ENCODE peak calls at places on chromosomes 4 and X, in seven cellular contexts. G is left lung, Z is suprapubic skin, I is neural crest cell, H is dorsolateral prefrontal cortex, C is fibroblast of mammary gland, T is heart right ventricle. L is an unnamed sample.

GRCh38 chrX:149633511-149633910 is 1.9 kb upstream of the TMEM185A start:
- DNase-seq in G (no peak), Z (no peak), I (no peak), H (no peak), C (no peak), T (no peak), L (no peak)

GRCh38 chrX:65871671-65872311 is 168.1 kb downstream of the VSIG4 start:
- DNase-seq in G (no peak), Z (no peak), I (no peak), H (no peak), C (no peak), T (no peak), L (no peak)

GRCh38 chrX:152913354-152913753 is 15.5 kb downstream of the ZNF185 start:
- DNase-seq in G (no peak), Z (no peak), I (no peak), H (no peak), C (no peak), T (no peak), L (no peak)

GRCh38 chrX:34559325-34559724 is 97.8 kb downstream of the TMEM47 start:
- DNase-seq in G (no peak), Z (no peak), I (no peak), H (no peak), C (peak; percentile 56), T (no peak), L (no peak)

GRCh38 chrX:122552291-122552800 is 631.7 kb upstream of the GRIA3 start:
- DNase-seq in G (no peak), Z (no peak), I (no peak), H (no peak), C (peak; percentile 11), T (no peak), L (no peak)

GRCh38 chrX:9341305-9342201 is 123.3 kb upstream of the TBL1X start:
- DNase-seq in G (peak; percentile 79), Z (no peak), I (no peak), H (peak; percentile 56), C (peak; percentile 65), T (peak; percentile 57), L (peak; percentile 59)

GRCh38 chr4:85565761-85566480 is 91.0 kb downstream of the ARHGAP24 start:
- DNase-seq in G (no peak), Z (no peak), I (no peak), H (no peak), C (peak; percentile 73), T (no peak), L (no peak)

GRCh38 chr4:3108211-3108610 is 33.7 kb downstream of the HTT start:
- DNase-seq in G (no peak), Z (no peak), I (no peak), H (no peak), C (peak; percentile 74), T (no peak), L (no peak)

GRCh38 chrX:25726539-25726938 is 411.6 kb upstream of the MAGEB18 start:
- DNase-seq in G (no peak), Z (no peak), I (no peak), H (no peak), C (no peak), T (no peak), L (no peak)

GRCh38 chr4:15451866-15452765 is 17.6 kb upstream of the CC2D2A start:
- DNase-seq in G (no peak), Z (no peak), I (no peak), H (no peak), C (peak; percentile 97), T (no peak), L (no peak)

GRCh38 chr4:67744561-67745283 is 9.5 kb downstream of the GNRHR start:
- DNase-seq in G (no peak), Z (no peak), I (no peak), H (no peak), C (peak; percentile 58), T (no peak), L (no peak)

GRCh38 chr4:153114771-153115321 is 89.4 kb upstream of the TRIM2 start:
- DNase-seq in G (no peak), Z (no peak), I (no peak), H (no peak), C (peak; percentile 83), T (no peak), L (no peak)

GRCh38 chrX:33434256-33435092 is 223.1 kb upstream of the DMD start:
- DNase-seq in G (no peak), Z (no peak), I (peak; percentile 85), H (no peak), C (peak; percentile 45), T (no peak), L (peak; percentile 41)

GRCh38 chrX:11462648-11463047 is 169.4 kb downstream of the AMELX start:
- DNase-seq in G (no peak), Z (no peak), I (no peak), H (no peak), C (no peak), T (no peak), L (no peak)

GRCh38 chr4:2792711-2793577 is at the start of gene SH3BP2:
- DNase-seq in G (peak; percentile 98), Z (peak; percentile 89), I (peak; percentile 60), H (peak; percentile 63), C (no peak), T (peak; percentile 93), L (peak; percentile 81)

GRCh38 chr4:186832906-186833305 is 109.2 kb upstream of the FAT1 start:
- DNase-seq in G (no peak), Z (no peak), I (no peak), H (no peak), C (no peak), T (no peak), L (no peak)

GRCh38 chr4:1948232-1948631 is 60.5 kb downstream of the NELFA start:
- DNase-seq in G (no peak), Z (no peak), I (no peak), H (no peak), C (no peak), T (no peak), L (no peak)

GRCh38 chrX:134537179-134537945 is 77.4 kb downstream of the HPRT1 start:
- DNase-seq in G (no peak), Z (no peak), I (no peak), H (no peak), C (peak; percentile 86), T (no peak), L (no peak)

GRCh38 chrX:119573840-119574393 is 446 bp upstream of the UBE2A start:
- DNase-seq in G (no peak), Z (peak; percentile 76), I (no peak), H (no peak), C (peak; percentile 50), T (peak; percentile 12), L (peak; percentile 42)

GRCh38 chr4:153549401-153549800 is 83.2 kb downstream of the TMEM131L start:
- DNase-seq in G (no peak), Z (no peak), I (no peak), H (no peak), C (no peak), T (no peak), L (no peak)

GRCh38 chrX:101229155-101229554 is 9.6 kb downstream of the DRP2 start:
- DNase-seq in G (no peak), Z (no peak), I (no peak), H (no peak), C (peak; percentile 78), T (no peak), L (no peak)

GRCh38 chrX:148536961-148537360 is 36.5 kb downstream of the AFF2 start:
- DNase-seq in G (no peak), Z (no peak), I (no peak), H (no peak), C (no peak), T (no peak), L (no peak)

GRCh38 chrX:2640436-2641150 is 50.5 kb upstream of the CD99 start:
- DNase-seq in G (no peak), Z (no peak), I (no peak), H (no peak), C (no peak), T (no peak), L (no peak)

GRCh38 chrX:96837808-96838207 is 45.9 kb upstream of the RPA4 start:
- DNase-seq in G (no peak), Z (no peak), I (no peak), H (no peak), C (peak; percentile 10), T (no peak), L (no peak)

DNA sequence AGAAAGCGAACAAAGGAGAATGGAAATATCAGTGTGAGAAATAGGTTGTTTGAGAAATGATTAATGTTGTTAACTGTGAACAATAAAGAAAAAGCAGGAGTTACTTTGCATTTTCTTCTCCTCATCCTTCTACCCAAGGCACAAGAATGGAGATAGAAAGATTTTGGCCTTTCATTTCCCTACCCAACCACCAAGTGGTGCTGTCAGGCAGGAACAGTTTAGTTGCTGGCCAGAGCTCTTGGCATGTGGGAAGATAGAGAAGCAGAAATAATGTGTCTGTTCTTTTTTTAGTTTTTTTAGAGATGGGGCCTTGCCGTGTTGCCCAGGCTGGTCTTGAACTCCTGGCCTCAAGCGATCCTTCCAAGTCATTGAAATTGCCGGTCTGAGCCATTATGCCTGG is 12.8 kb downstream of the HOPX start:
- DNase-seq in G (no peak), Z (no peak), I (no peak), H (no peak), C (peak; percentile 55), T (no peak), L (no peak)
- TF ChIP-seq CTCF in G (no peak), Z (no peak), I (peak; percentile 60), H (no peak), C (peak; percentile 64), T (no peak), L (no peak)

GRCh38 chr4:141134051-141134450 is 782 bp upstream of the RNF150 start:
- DNase-seq in G (no peak), Z (no peak), I (no peak), H (no peak), C (no peak), T (no peak), L (no peak)
- TF ChIP-seq CTCF in G (no peak), Z (no peak), I (no peak), H (no peak), C (no peak), T (no peak), L (no peak)

GRCh38 chr4:167020410-167020809 is 213.9 kb downstream of the SPOCK3 start:
- DNase-seq in G (no peak), Z (no peak), I (no peak), H (no peak), C (no peak), T (no peak), L (no peak)
- TF ChIP-seq CTCF in G (no peak), Z (no peak), I (peak; percentile 44), H (no peak), C (peak; percentile 32), T (no peak), L (no peak)

DNA sequence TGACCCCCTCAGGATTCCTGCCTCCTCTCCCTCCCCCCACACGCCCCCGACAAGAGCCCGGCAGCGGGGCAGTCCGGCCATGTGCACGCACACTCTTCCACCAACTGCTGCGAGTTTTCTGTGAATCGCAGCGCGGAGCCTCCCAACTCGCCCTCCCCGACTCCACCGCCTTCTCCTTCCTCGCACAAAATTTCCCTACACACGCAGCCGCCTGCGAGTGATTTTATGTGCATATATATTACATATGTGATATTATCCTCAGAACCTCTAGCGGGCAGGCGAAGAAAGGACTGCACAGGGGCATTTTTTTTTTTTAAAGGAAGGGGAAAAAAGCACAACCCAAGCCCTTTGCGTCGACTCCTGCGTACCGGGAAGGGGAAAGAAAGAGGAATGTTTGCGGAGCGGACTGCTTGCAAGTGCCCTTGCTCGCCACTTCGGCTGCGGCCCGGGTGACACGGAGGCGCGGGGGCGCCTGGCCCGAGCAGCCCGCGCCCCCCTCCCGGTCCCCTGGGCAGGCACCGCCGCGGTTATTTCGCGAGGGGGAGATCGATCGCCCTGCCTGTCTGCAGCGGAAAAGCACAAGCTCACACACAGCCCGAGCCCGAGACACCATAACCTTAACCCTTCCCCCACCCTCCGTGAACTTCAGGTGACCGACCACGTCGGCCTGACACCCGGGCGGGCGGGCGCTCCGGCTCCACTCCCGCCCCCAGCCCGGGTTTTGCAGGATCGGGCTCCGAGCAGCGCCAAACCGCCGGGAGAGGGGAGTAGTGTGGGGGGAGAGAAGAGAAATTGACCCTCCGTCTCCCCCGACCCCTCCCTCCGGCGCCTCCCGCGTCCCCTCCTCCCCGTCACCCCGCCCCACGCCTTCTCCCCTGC is 2.2 kb downstream of the ZNF827 start:
- DNase-seq in G (peak; percentile 84), Z (peak; percentile 84), I (peak; percentile 45), H (peak; percentile 76), C (peak; percentile 68), T (peak; percentile 70), L (peak; percentile 77)
- TF ChIP-seq CTCF in G (no peak), Z (no peak), I (peak; percentile 51), H (no peak), C (peak; percentile 17), T (no peak), L (no peak)